ENCODE peak calls at places on chromosomes 11 and 22, in ten cellular contexts. Z is uterus, Q is brain microvascular endothelial cell, N is A549, E is H1, I is AG04449, U is IMR-90, T is fibroblast of the aortic adventitia, L is AG10803, D is esophagus muscularis mucosa. W is an unnamed sample.

GRCh38 chr22:26322179-26322905 is 106.7 kb upstream of the ASPHD2 start:
- DNase-seq in Z (no peak), Q (peak), N (no peak), E (peak), I (peak), U (peak), T (peak), L (peak), D (no peak), W (no peak)

GRCh38 chr11:128361451-128362020 is 225.8 kb downstream of the ETS1 start:
- DNase-seq in Z (no peak), Q (peak), N (no peak), E (no peak), I (peak), U (peak), T (peak), L (peak), D (no peak), W (peak)

GRCh38 chr11:120912504-120912903 is 111.4 kb upstream of the TBCEL start:
- DNase-seq in Z (no peak), Q (peak), N (peak), E (no peak), I (peak), U (peak), T (peak), L (peak), D (no peak), W (peak)

GRCh38 chr22:28063656-28064055 is 144.6 kb upstream of the PITPNB start:
- DNase-seq in Z (no peak), Q (no peak), N (no peak), E (no peak), I (no peak), U (no peak), T (no peak), L (no peak), D (no peak), W (no peak)

GRCh38 chr22:48824673-48825651 is 1002.7 kb downstream of the BRD1 start:
- DNase-seq in Z (no peak), Q (no peak), N (no peak), E (no peak), I (no peak), U (no peak), T (no peak), L (no peak), D (no peak), W (no peak)

GRCh38 chr22:42656578-42656977 is 7.4 kb upstream of the CYB5R3 start:
- DNase-seq in Z (no peak), Q (no peak), N (no peak), E (no peak), I (no peak), U (no peak), T (no peak), L (no peak), D (no peak), W (no peak)

GRCh38 chr22:35749808-35750207 is 32.1 kb downstream of the APOL5 start:
- DNase-seq in Z (no peak), Q (no peak), N (no peak), E (no peak), I (no peak), U (no peak), T (no peak), L (peak), D (no peak), W (no peak)

GRCh38 chr22:27377501-27377900 is 424.1 kb downstream of the MN1 start:
- DNase-seq in Z (no peak), Q (no peak), N (no peak), E (no peak), I (no peak), U (no peak), T (no peak), L (no peak), D (no peak), W (no peak)

GRCh38 chr11:83663446-83663845 is 377.3 kb upstream of the CCDC90B start:
- DNase-seq in Z (no peak), Q (peak), N (no peak), E (no peak), I (no peak), U (peak), T (peak), L (no peak), D (no peak), W (peak)

GRCh38 chr11:22626573-22627239 is 1.1 kb upstream of the FANCF start:
- DNase-seq in Z (no peak), Q (no peak), N (no peak), E (no peak), I (no peak), U (no peak), T (no peak), L (no peak), D (no peak), W (no peak)

GRCh38 chr11:27058456-27058855 is 17.8 kb downstream of the BBOX1 start:
- DNase-seq in Z (no peak), Q (no peak), N (no peak), E (no peak), I (no peak), U (peak), T (no peak), L (peak), D (no peak), W (no peak)

DNA sequence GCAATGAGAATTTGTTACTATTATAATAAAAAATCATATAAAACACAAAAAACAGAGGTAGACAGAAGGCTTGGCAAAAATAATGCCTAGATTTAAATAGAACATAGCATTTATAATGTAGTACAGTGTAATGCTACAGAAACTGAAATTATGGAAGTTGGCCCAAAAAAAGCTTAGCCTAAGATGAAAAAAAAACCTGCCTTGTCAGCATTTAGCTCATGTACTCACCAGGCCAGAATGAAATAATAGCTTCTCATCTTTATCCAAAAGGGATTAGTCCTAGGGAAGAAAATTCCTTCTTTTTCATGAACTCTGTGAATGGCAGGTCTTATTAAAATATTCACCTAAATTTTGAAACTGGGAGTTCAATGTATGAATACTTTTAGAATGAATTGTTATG is 951.1 kb downstream of the LRRC4C start:
- DNase-seq in Z (no peak), Q (no peak), N (no peak), E (no peak), I (no peak), U (no peak), T (no peak), L (no peak), D (no peak), W (no peak)
- TF ChIP-seq CTCF in Z (no peak), Q (no peak), N (no peak), E (no peak), I (no peak), U (no peak), T (no peak), L (no peak), D (no peak), W (no peak)

DNA sequence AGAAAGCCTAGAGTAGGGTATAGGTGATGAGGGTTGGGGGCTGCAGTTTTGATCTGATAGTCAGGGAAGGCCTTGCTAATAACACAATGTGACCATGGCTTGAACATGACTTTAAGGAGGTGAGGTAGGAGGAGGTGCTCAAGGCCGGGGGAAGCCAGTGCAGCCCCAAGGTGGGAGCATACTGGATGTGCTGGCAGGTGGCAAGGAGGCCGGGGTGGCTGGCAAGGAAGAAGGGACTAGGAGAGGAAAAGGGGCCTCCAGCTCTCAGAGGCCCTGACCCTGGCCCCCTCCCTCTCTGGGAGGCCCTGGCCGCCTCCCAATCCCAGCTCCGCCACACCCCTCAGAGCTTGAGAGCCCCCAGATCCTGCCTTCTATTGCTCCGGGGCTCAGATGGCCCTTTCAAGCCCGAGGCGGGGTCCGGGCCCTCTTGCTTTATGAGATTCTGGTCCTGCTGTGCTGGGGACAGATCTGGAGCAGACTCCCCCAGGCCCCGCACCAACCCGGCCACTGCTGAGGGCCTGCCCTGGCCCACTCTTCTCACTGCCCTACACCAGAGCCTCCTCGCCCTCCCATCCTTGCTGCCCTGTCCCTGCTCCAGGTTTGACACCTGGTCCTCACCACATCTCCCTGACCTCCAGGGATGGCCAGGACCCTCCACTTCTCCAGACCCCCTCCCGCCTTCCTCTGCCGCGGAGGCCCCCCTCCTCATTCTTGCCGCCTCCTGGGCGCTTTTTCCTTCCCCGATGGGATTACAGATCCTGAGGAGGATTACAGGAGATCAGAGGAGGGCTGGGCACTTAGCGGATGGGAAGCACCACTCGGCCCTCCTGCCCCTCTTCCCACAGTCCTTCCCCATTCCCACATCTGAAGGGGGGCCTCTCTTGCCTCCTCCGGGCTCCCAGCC is 1.8 kb downstream of the PITPNM1 start:
- DNase-seq in Z (no peak), Q (no peak), N (no peak), E (no peak), I (no peak), U (no peak), T (no peak), L (no peak), D (no peak), W (no peak)
- H3K4me3 ChIP-seq in Z (peak), Q (peak), N (peak), E (peak), I (peak), U (peak), T (peak), L (peak), D (peak), W (peak)

GRCh38 chr11:79159657-79160450 is 281.0 kb downstream of the TENM4 start:
- DNase-seq in Z (no peak), Q (no peak), N (no peak), E (no peak), I (no peak), U (no peak), T (peak), L (no peak), D (peak), W (no peak)

GRCh38 chr11:79157738-79158137 is 283.1 kb downstream of the TENM4 start:
- DNase-seq in Z (no peak), Q (no peak), N (no peak), E (no peak), I (no peak), U (no peak), T (no peak), L (no peak), D (peak), W (no peak)

GRCh38 chr11:79165908-79166307 is 274.9 kb downstream of the TENM4 start:
- DNase-seq in Z (no peak), Q (no peak), N (no peak), E (no peak), I (no peak), U (no peak), T (no peak), L (no peak), D (peak), W (no peak)

GRCh38 chr11:79156031-79156430 is 284.8 kb downstream of the TENM4 start:
- DNase-seq in Z (no peak), Q (no peak), N (no peak), E (no peak), I (no peak), U (no peak), T (no peak), L (no peak), D (peak), W (no peak)

GRCh38 chr11:79160786-79161403 is 279.9 kb downstream of the TENM4 start:
- DNase-seq in Z (no peak), Q (no peak), N (no peak), E (no peak), I (no peak), U (no peak), T (peak), L (peak), D (peak), W (no peak)
- TF ChIP-seq CTCF in Z (no peak), Q (no peak), N (no peak), E (no peak), I (no peak), U (no peak), T (peak), L (peak), D (no peak), W (peak)

GRCh38 chr11:117044287-117045035 is 53.8 kb downstream of the SIK3 start:
- DNase-seq in Z (no peak), Q (no peak), N (no peak), E (no peak), I (no peak), U (no peak), T (no peak), L (no peak), D (no peak), W (no peak)
- H3K4me3 ChIP-seq in Z (no peak), Q (no peak), N (no peak), E (no peak), I (no peak), U (no peak), T (no peak), L (no peak), D (no peak), W (no peak)

W was measured in retinal pigment epithelial cell.